ENCODE peak calls at places on chromosome 17, in ten cellular contexts. J, H, V, T, W, C, X, Z, B and U are unnamed samples.

GRCh38 chr17:802481-802880 is 20.3 kb downstream of the MRM3 start:
- DNase-seq in J (no peak), H (no peak), V (no peak), T (no peak), W (no peak), C (no peak), X (no peak), Z (no peak), B (no peak), U (no peak)

GRCh38 chr17:58305626-58306025 is 23.0 kb downstream of the TSPOAP1 start:
- DNase-seq in J (no peak), H (no peak), V (no peak), T (no peak), W (no peak), C (no peak), X (no peak), Z (no peak), B (no peak), U (no peak)

GRCh38 chr17:34146440-34147043 is 108.5 kb upstream of the CCL2 start:
- DNase-seq in J (no peak), H (peak), V (peak), T (peak), W (peak), C (no peak), X (no peak), Z (peak), B (peak), U (no peak)

GRCh38 chr17:65346166-65346565 is 209.0 kb downstream of the RGS9 start:
- DNase-seq in J (no peak), H (no peak), V (no peak), T (peak), W (no peak), C (no peak), X (no peak), Z (no peak), B (no peak), U (no peak)

GRCh38 chr17:44197980-44198720 is 1.5 kb downstream of the ATXN7L3 start:
- DNase-seq in J (no peak), H (peak), V (no peak), T (no peak), W (peak), C (no peak), X (no peak), Z (peak), B (peak), U (no peak)

GRCh38 chr17:31570231-31570630 is 178.8 kb downstream of the RAB11FIP4 start:
- DNase-seq in J (no peak), H (no peak), V (no peak), T (no peak), W (no peak), C (no peak), X (no peak), Z (no peak), B (no peak), U (no peak)

GRCh38 chr17:2703181-2703580 is 8.4 kb downstream of the CLUH start:
- DNase-seq in J (no peak), H (no peak), V (no peak), T (no peak), W (no peak), C (no peak), X (no peak), Z (no peak), B (no peak), U (no peak)

GRCh38 chr17:18118633-18118975 is 10.0 kb downstream of the MYO15A start:
- DNase-seq in J (no peak), H (no peak), V (no peak), T (no peak), W (no peak), C (no peak), X (no peak), Z (no peak), B (no peak), U (no peak)

GRCh38 chr17:27413295-27413694 is 43.0 kb upstream of the KSR1 start:
- DNase-seq in J (no peak), H (no peak), V (no peak), T (no peak), W (no peak), C (no peak), X (no peak), Z (no peak), B (no peak), U (no peak)

GRCh38 chr17:68034452-68034776 is 1.1 kb upstream of the KPNA2 start:
- DNase-seq in J (no peak), H (no peak), V (no peak), T (no peak), W (no peak), C (no peak), X (no peak), Z (no peak), B (no peak), U (no peak)

GRCh38 chr17:68036304-68037147 is 991 bp downstream of the KPNA2 start:
- DNase-seq in J (no peak), H (no peak), V (no peak), T (no peak), W (peak), C (no peak), X (no peak), Z (no peak), B (no peak), U (no peak)

GRCh38 chr17:68035131-68035522 is 408 bp upstream of the KPNA2 start:
- DNase-seq in J (no peak), H (peak), V (peak), T (peak), W (no peak), C (no peak), X (no peak), Z (peak), B (peak), U (no peak)

GRCh38 chr17:68033636-68034451 is 1.7 kb upstream of the KPNA2 start:
- DNase-seq in J (no peak), H (peak), V (peak), T (no peak), W (peak), C (peak), X (no peak), Z (peak), B (no peak), U (no peak)

GRCh38 chr17:68035523-68036303 is at the start of gene KPNA2:
- DNase-seq in J (peak), H (peak), V (peak), T (peak), W (peak), C (peak), X (peak), Z (peak), B (peak), U (peak)
- TF ChIP-seq CTCF in J (no peak), H (no peak), V (no peak), T (peak), W (no peak), C (no peak), X (no peak), Z (no peak), B (no peak), U (no peak)

GRCh38 chr17:49365667-49366066 is 3.6 kb upstream of the ZNF652 start:
- DNase-seq in J (no peak), H (peak), V (no peak), T (peak), W (no peak), C (no peak), X (no peak), Z (peak), B (peak), U (no peak)
- TF ChIP-seq CTCF in J (no peak), H (peak), V (peak), T (peak), W (no peak), C (no peak), X (no peak), Z (no peak), B (no peak), U (no peak)

GRCh38 chr17:55466671-55467070 is 44.6 kb downstream of the SMIM36 start:
- DNase-seq in J (no peak), H (no peak), V (no peak), T (no peak), W (no peak), C (no peak), X (no peak), Z (no peak), B (no peak), U (no peak)
- TF ChIP-seq CTCF in J (no peak), H (no peak), V (no peak), T (no peak), W (no peak), C (no peak), X (no peak), Z (no peak), B (no peak), U (no peak)

DNA sequence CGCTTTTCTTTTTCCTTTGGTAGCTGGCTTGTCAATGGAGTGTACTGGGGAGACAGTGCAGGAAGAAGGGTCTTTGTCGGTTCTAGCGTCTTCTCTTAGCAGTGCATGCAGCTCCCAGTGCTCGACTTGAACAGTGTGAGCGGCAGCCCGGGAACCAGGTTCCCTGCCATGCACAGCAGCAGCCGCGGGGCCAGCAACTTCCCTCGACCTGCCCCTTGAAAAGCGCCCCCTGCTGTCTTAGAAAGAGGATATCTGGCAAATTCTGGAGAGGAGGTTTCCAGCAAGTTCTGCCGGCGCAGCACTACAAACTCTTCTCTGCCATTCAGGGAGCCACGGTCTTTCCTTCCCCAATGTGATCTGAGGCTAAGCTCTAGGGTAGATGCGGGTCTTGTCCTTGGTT is 451.5 kb downstream of the PMP22 start:
- DNase-seq in J (no peak), H (no peak), V (no peak), T (no peak), W (no peak), C (no peak), X (no peak), Z (peak), B (no peak), U (no peak)
- TF ChIP-seq CTCF in J (no peak), H (no peak), V (peak), T (no peak), W (no peak), C (no peak), X (no peak), Z (peak), B (no peak), U (no peak)